ENCODE peak calls at places on chromosomes 2 and 18, in seven cellular contexts. D is uterus, N is neural progenitor cell, A is IMR-90, Y is tibial nerve, E is testis, F is GM23248. W is an unnamed sample.

GRCh38 chr2:88857951-88858406 is 166.5 kb downstream of the RPIA start:
- DNase-seq in D (no peak), N (no peak), A (peak; percentile 62), Y (no peak), E (no peak), F (no peak), W (peak; percentile 22)

GRCh38 chr2:63058742-63059433 is 8.3 kb downstream of the OTX1 start:
- DNase-seq in D (no peak), N (peak; percentile 81), A (no peak), Y (no peak), E (peak; percentile 20), F (peak; percentile 50), W (no peak)

GRCh38 chr2:219628235-219628985 is 980 bp downstream of the SLC4A3 start:
- DNase-seq in D (peak; percentile 17), N (no peak), A (no peak), Y (no peak), E (no peak), F (no peak), W (no peak)

GRCh38 chr18:37420315-37420880 is 145.2 kb downstream of the CELF4 start:
- DNase-seq in D (no peak), N (no peak), A (no peak), Y (no peak), E (no peak), F (no peak), W (no peak)

GRCh38 chr2:160207271-160207670 is 7.2 kb upstream of the ITGB6 start:
- DNase-seq in D (no peak), N (no peak), A (no peak), Y (no peak), E (no peak), F (no peak), W (no peak)

GRCh38 chr2:17199741-17200140 is 318.5 kb downstream of the RAD51AP2 start:
- DNase-seq in D (no peak), N (no peak), A (no peak), Y (no peak), E (no peak), F (no peak), W (no peak)

GRCh38 chr18:55753643-55754255 is 165.8 kb upstream of the TCF4 start:
- DNase-seq in D (no peak), N (no peak), A (peak; percentile 45), Y (no peak), E (no peak), F (peak; percentile 68), W (no peak)

GRCh38 chr2:162256621-162257020 is 13.4 kb upstream of the FAP start:
- DNase-seq in D (no peak), N (no peak), A (peak; percentile 37), Y (no peak), E (no peak), F (peak; percentile 81), W (no peak)

GRCh38 chr2:24958411-24958935 is 13.3 kb downstream of the DNAJC27 start:
- DNase-seq in D (no peak), N (no peak), A (no peak), Y (no peak), E (no peak), F (no peak), W (no peak)

GRCh38 chr2:24957976-24958375 is 13.8 kb downstream of the DNAJC27 start:
- DNase-seq in D (no peak), N (no peak), A (no peak), Y (no peak), E (no peak), F (no peak), W (no peak)

GRCh38 chr2:24957221-24957620 is 14.5 kb downstream of the DNAJC27 start:
- DNase-seq in D (no peak), N (no peak), A (no peak), Y (no peak), E (no peak), F (no peak), W (no peak)

GRCh38 chr2:24959761-24960160 is 12.0 kb downstream of the DNAJC27 start:
- DNase-seq in D (no peak), N (no peak), A (no peak), Y (no peak), E (no peak), F (no peak), W (no peak)

GRCh38 chr2:24961903-24962302 is 9.9 kb downstream of the DNAJC27 start:
- DNase-seq in D (no peak), N (no peak), A (no peak), Y (no peak), E (no peak), F (no peak), W (no peak)
- H3K36me3 ChIP-seq in D (no peaks in the 10 kb centered on the region), N (peaks cover 17% of the 10 kb centered on the region), A (peaks cover 14% of the 10 kb centered on the region), Y (peaks cover 87% of the 10 kb centered on the region), E (no peaks in the 10 kb centered on the region), F (peaks cover 32% of the 10 kb centered on the region), W (peaks cover 3% of the 10 kb centered on the region)

GRCh38 chr2:233638836-233639235 is 2.6 kb downstream of the UGT1A10 start:
- DNase-seq in D (no peak), N (no peak), A (no peak), Y (no peak), E (no peak), F (no peak), W (no peak)
- H3K4me3 ChIP-seq in D (no peak overlapping the region), N (no peak overlapping the region), A (no peak overlapping the region), Y (no peak overlapping the region), E (no peak overlapping the region), F (no peak overlapping the region), W (no peak overlapping the region)

GRCh38 chr2:45786831-45787357 is 135.4 kb downstream of the PRKCE start:
- DNase-seq in D (no peak), N (no peak), A (peak; percentile 10), Y (no peak), E (no peak), F (no peak), W (no peak)
- H3K27ac ChIP-seq in D (no peak overlapping the region), N (no peak overlapping the region), A (no peak overlapping the region), Y (no peak overlapping the region), E (no peak overlapping the region), F (no peak overlapping the region), W (no peak overlapping the region)

GRCh38 chr2:241706539-241706938 is 4.7 kb downstream of the ING5 start:
- DNase-seq in D (no peak), N (no peak), A (no peak), Y (no peak), E (no peak), F (no peak), W (no peak)

GRCh38 chr2:241703128-241703604 is 1.3 kb downstream of the ING5 start:
- DNase-seq in D (no peak), N (no peak), A (no peak), Y (no peak), E (no peak), F (peak; percentile 56), W (no peak)

GRCh38 chr2:241708879-241709278 is 7.0 kb downstream of the ING5 start:
- DNase-seq in D (no peak), N (no peak), A (no peak), Y (no peak), E (no peak), F (no peak), W (no peak)
- H3K36me3 ChIP-seq in D (no peaks in the 10 kb centered on the region), N (peaks cover 32% of the 10 kb centered on the region), A (peaks cover 60% of the 10 kb centered on the region), Y (peaks cover 97% of the 10 kb centered on the region), E (no peaks in the 10 kb centered on the region), F (peaks cover 42% of the 10 kb centered on the region), W (peaks cover 57% of the 10 kb centered on the region)

GRCh38 chr18:35616074-35616473 is 34.5 kb downstream of the GALNT1 start:
- DNase-seq in D (no peak), N (no peak), A (no peak), Y (no peak), E (no peak), F (no peak), W (no peak)
- H3K4me3 ChIP-seq in D (no peak overlapping the region), N (no peak overlapping the region), A (no peak overlapping the region), Y (no peak overlapping the region), E (no peak overlapping the region), F (no peak overlapping the region), W (no peak overlapping the region)

GRCh38 chr2:105381119-105381668 is 17.7 kb downstream of the FHL2 start:
- DNase-seq in D (no peak), N (no peak), A (no peak), Y (no peak), E (no peak), F (peak; percentile 6), W (no peak)

GRCh38 chr2:105378921-105379383 is 19.9 kb downstream of the FHL2 start:
- DNase-seq in D (no peak), N (no peak), A (no peak), Y (no peak), E (no peak), F (peak; percentile 41), W (no peak)

GRCh38 chr2:105379741-105380186 is 19.1 kb downstream of the FHL2 start:
- DNase-seq in D (no peak), N (no peak), A (no peak), Y (no peak), E (no peak), F (peak; percentile 11), W (no peak)

GRCh38 chr2:105382177-105382576 is 16.7 kb downstream of the FHL2 start:
- DNase-seq in D (no peak), N (no peak), A (no peak), Y (no peak), E (no peak), F (no peak), W (no peak)

GRCh38 chr2:105380432-105381118 is 18.3 kb downstream of the FHL2 start:
- DNase-seq in D (no peak), N (no peak), A (peak; percentile 55), Y (no peak), E (no peak), F (peak; percentile 38), W (no peak)
- H3K27ac ChIP-seq in D (peak overlapping the region; percentile 78), N (no peak overlapping the region), A (peak overlapping the region; percentile 87), Y (peak overlapping the region; percentile 80), E (peak overlapping the region; percentile 84), F (peak overlapping the region; percentile 56), W (peak overlapping the region; percentile 52)

GRCh38 chr2:113185643-113186315 is 12.0 kb downstream of the PSD4 start:
- DNase-seq in D (no peak), N (no peak), A (no peak), Y (no peak), E (peak; percentile 91), F (no peak), W (no peak)
- H3K36me3 ChIP-seq in D (no peaks in the 10 kb centered on the region), N (no peaks in the 10 kb centered on the region), A (no peaks in the 10 kb centered on the region), Y (no peaks in the 10 kb centered on the region), E (no peaks in the 10 kb centered on the region), F (no peaks in the 10 kb centered on the region), W (no peaks in the 10 kb centered on the region)

DNA sequence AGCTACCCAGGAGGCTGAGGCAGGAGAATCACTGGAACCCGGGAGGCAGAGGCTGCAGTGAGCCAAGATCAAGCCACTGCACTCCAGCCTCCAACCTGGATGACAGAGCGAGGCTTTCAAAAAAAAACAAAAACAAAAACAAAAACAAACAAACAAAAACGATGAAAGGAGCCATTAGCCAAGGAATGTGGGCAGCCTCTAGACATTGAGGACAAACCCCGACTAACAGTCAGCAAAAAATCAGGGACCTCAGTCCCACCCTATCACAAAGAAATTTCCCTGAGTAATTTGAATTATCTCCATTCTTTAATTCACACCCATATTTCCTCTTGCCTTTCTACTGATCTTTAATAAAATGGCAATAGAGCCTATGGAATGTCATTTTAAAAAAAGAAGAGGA is 75.8 kb downstream of the MBD2 start:
- DNase-seq in D (no peak), N (no peak), A (no peak), Y (no peak), E (no peak), F (no peak), W (no peak)
- H3K4me3 ChIP-seq in D (no peak overlapping the region), N (no peak overlapping the region), A (no peak overlapping the region), Y (no peak overlapping the region), E (no peak overlapping the region), F (no peak overlapping the region), W (no peak overlapping the region)

DNA sequence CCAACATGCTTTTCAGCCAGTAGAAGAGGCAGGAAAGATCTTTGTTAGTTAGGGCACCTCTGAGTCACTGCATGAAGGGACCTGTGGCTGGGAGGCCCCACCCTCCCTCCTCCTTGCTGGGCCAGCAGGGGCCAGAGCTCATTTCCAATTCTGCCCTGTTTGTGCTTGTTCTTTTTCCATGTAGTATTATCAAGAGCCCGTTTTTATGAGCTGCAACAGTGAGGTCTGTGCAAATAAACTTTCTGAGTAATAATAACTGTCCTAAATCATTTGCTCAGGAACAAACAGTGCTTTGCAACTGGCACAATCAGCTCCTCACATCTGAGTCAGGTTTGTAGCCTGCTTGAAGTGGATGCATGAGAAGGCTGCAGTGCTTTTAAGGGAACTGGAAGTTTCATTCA is 128.0 kb downstream of the ARL4C start:
- DNase-seq in D (no peak), N (peak; percentile 12), A (peak; percentile 28), Y (peak; percentile 30), E (no peak), F (peak; percentile 64), W (no peak)
- H3K27ac ChIP-seq in D (no peak overlapping the region), N (peak overlapping the region; percentile 77), A (no peak overlapping the region), Y (peak overlapping the region; percentile 74), E (no peak overlapping the region), F (no peak overlapping the region), W (no peak overlapping the region)